ENCODE peak calls at places on chromosomes 12 and 14, in ten cellular contexts. O, H, Y, Z, U, T, B, M, Q and R are unnamed samples.

GRCh38 chr14:86541969-86542368 is 1012.0 kb downstream of the FLRT2 start:
- DNase-seq in H (no peak), Q (no peak), T (no peak), Y (no peak), Z (no peak), B (no peak), O (no peak), U (no peak), M (no peak), R (no peak)

GRCh38 chr14:76495983-76496382 is 120.0 kb downstream of the ESRRB start:
- DNase-seq in U (no peak), T (no peak), Q (no peak), M (no peak), Y (no peak), H (no peak), B (no peak), O (no peak), Z (no peak), R (no peak)

GRCh38 chr12:69068431-69068830 is 135.5 kb upstream of the CPM start:
- DNase-seq in Y (no peak), M (peak; percentile 53), B (no peak), O (no peak), H (peak; percentile 90), T (peak; percentile 57), Z (peak; percentile 68), Q (no peak), U (peak; percentile 58), R (peak; percentile 28)

GRCh38 chr14:104286496-104286895 is 148.1 kb downstream of the KIF26A start:
- DNase-seq in T (no peak), H (no peak), Q (no peak), B (no peak), Y (no peak), U (no peak), O (no peak), M (no peak), Z (no peak), R (no peak)

GRCh38 chr12:85835810-85836715 is at the start of gene RASSF9:
- DNase-seq in Q (peak; percentile 72), T (peak; percentile 94), U (peak; percentile 90), M (peak; percentile 43), H (peak; percentile 53), Y (no peak), Z (peak; percentile 95), B (peak; percentile 91), O (no peak), R (no peak)

GRCh38 chr12:50992814-50993213 is 33.4 kb downstream of the SLC11A2 start:
- DNase-seq in H (no peak), T (no peak), O (no peak), Z (no peak), Y (no peak), U (no peak), Q (no peak), B (no peak), M (peak; percentile 43), R (no peak)

GRCh38 chr12:124169577-124169976 is 125.3 kb upstream of the RFLNA start:
- DNase-seq in O (no peak), Y (peak; percentile 74), M (no peak), B (no peak), H (no peak), Z (no peak), T (no peak), U (no peak), Q (no peak), R (no peak)

GRCh38 chr12:75996907-75997447 is 34.6 kb downstream of the PHLDA1 start:
- DNase-seq in Z (peak; percentile 38), U (peak; percentile 26), B (peak; percentile 15), T (peak; percentile 23), Q (no peak), Y (no peak), O (no peak), M (no peak), H (peak; percentile 47), R (no peak)

GRCh38 chr14:86513564-86513963 is 983.6 kb downstream of the FLRT2 start:
- DNase-seq in Z (no peak), B (no peak), T (no peak), H (no peak), Y (no peak), Q (no peak), O (no peak), U (no peak), M (no peak), R (no peak)

GRCh38 chr12:125890983-125891382 is 825.7 kb downstream of the AACS start:
- DNase-seq in M (no peak), Z (peak; percentile 90), B (peak; percentile 61), U (no peak), Q (no peak), O (no peak), T (peak; percentile 83), H (peak; percentile 2), Y (no peak), R (no peak)

GRCh38 chr12:106149096-106149784 is 10.5 kb upstream of the NUAK1 start:
- DNase-seq in T (no peak), U (peak; percentile 50), B (peak; percentile 55), O (no peak), M (peak; percentile 18), H (peak; percentile 71), Y (no peak), Z (no peak), Q (peak; percentile 90), R (no peak)

DNA sequence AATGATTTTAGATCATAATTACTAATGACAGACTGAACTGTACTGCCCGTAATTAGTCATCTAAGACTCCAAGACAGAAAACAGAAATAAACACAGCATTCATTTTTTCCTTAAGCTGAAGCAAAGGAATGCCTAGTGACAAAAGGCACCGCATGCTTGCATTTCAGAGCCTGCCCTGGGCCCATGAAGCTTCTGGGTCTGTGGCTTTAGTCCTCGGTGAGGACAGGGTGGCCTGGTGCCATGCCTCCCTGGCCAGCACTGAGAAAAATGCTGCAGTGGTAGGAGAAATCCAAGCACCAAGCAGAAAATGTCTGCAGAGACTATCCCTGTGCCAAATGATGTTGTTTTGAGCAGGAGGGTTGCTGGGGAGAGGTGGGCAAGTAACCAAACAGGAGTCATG is 171.6 kb downstream of the CALM1 start:
- DNase-seq in Q (no peak), B (no peak), Z (no peak), Y (no peak), M (no peak), U (no peak), H (no peak), O (no peak), T (no peak), R (no peak)
- H3K9ac ChIP-seq in Q (no peak overlapping the region), B (no peak overlapping the region), Z (no peak overlapping the region), Y (no peak overlapping the region), M (no peak overlapping the region), U (no peak overlapping the region), H (no peak overlapping the region), O (no peak overlapping the region), T (no peak overlapping the region), R (no peak overlapping the region)

GRCh38 chr12:5047729-5048128 is 4.0 kb downstream of the KCNA5 start:
- DNase-seq in T (no peak), Q (no peak), O (no peak), H (no peak), M (no peak), U (no peak), Y (no peak), B (no peak), Z (no peak), R (no peak)
- H3K9ac ChIP-seq in T (no peak overlapping the region), Q (no peak overlapping the region), O (no peak overlapping the region), H (no peak overlapping the region), M (no peak overlapping the region), U (no peak overlapping the region), Y (no peak overlapping the region), B (no peak overlapping the region), Z (no peak overlapping the region), R (no peak overlapping the region)

GRCh38 chr12:29578731-29579130 is 81.2 kb upstream of the OVCH1 start:
- DNase-seq in T (no peak), O (no peak), H (peak; percentile 59), Y (no peak), Z (peak; percentile 36), B (no peak), Q (no peak), M (peak; percentile 51), U (peak; percentile 5), R (no peak)

GRCh38 chr12:29582156-29582555 is 84.7 kb upstream of the OVCH1 start:
- DNase-seq in Q (no peak), U (no peak), B (peak; percentile 43), T (no peak), Y (no peak), Z (no peak), H (no peak), O (no peak), M (no peak), R (no peak)

GRCh38 chr12:29582677-29583076 is 85.2 kb upstream of the OVCH1 start:
- DNase-seq in B (no peak), O (no peak), U (peak; percentile 3), M (no peak), Z (no peak), Y (no peak), T (no peak), H (peak; percentile 85), Q (no peak), R (no peak)

GRCh38 chr12:29581641-29582040 is 84.2 kb upstream of the OVCH1 start:
- DNase-seq in Z (peak; percentile 93), Y (no peak), O (no peak), M (peak; percentile 91), B (peak; percentile 73), H (peak; percentile 91), U (peak; percentile 56), Q (no peak), T (peak; percentile 92), R (no peak)

DNA sequence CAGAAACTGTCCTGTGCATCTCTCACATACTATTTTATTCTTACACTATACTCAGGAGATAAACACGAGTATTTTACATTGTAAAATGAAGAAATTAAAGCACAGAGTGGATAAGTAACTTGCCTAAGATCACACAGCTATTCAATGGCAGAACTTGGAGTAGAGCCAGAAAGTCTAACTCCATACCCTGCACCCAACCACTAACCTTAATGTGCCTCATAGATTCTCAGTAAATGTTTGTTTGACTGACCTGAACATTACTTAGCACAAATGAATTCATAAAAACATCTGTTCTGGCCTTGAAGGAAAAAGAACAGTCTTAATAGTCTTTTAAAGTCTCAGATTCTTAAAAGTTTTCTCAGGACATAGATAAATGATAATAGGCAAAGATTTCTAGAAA is 83.5 kb upstream of the OVCH1 start:
- DNase-seq in O (no peak), B (no peak), T (no peak), Y (no peak), U (no peak), H (no peak), M (peak; percentile 33), Q (no peak), Z (peak; percentile 39), R (no peak)
- H3K9ac ChIP-seq in O (no peak overlapping the region), B (no peak overlapping the region), T (no peak overlapping the region), Y (no peak overlapping the region), U (no peak overlapping the region), H (peak overlapping the region; percentile 30), M (no peak overlapping the region), Q (no peak overlapping the region), Z (no peak overlapping the region), R (no peak overlapping the region)

DNA sequence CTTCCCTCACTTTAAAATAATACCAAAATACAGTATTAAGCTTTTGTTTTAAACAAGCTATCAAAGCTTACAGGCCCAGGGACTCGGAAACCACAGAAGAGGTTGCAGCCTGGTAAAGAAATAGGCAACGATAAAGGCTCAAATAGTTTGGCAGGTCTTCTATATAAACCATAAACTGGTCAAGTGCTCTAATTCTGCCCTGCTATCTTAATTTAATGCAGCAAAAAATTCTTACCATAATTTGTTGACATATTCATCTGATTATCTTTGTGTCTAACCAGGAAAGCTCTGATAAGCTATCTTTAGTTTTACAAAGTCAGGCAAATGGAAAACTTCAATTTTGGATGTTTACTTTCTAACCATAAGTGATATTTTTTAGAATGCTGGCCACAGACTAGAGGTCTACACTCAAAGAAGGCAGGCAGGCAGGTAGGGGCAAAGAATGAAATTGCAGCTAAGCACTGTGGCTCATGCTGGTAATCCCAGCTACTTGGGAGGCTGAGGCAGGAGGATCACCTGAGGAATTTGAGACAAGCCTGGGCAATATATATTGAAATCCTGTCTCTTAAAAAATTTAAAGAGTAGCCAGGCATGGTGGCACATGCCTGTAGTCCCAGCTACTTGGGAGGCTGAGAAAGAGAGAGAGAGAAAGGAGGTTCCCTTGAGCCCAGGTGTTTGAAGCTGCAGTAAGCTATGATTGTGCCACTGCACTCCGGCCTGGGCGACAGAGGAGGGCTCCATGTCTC is 57.6 kb downstream of the ATF7 start:
- DNase-seq in Z (peak; percentile 58), T (peak; percentile 45), B (no peak), Q (no peak), U (no peak), Y (no peak), M (no peak), H (no peak), O (no peak), R (no peak)
- H3K9ac ChIP-seq in Z (no peak overlapping the region), T (no peak overlapping the region), B (no peak overlapping the region), Q (no peak overlapping the region), U (no peak overlapping the region), Y (no peak overlapping the region), M (no peak overlapping the region), H (peak overlapping the region; percentile 19), O (no peak overlapping the region), R (no peak overlapping the region)